ENCODE peak calls at places on chromosomes 2 and 18, in nine cellular contexts. One of them, this sample, is unnamed.

GRCh38 chr2:27798948-27799645 is 27.6 kb downstream of the MRPL33 start:
- DNase-seq in neural progenitor cell: peak
- DNase-seq in GM23338: peak
- DNase-seq in GM23248: peak
- DNase-seq in SK-N-SH: no peak
- DNase-seq in PC-3: peak
- DNase-seq in hepatocyte: peak
- DNase-seq in OCI-LY7: no peak
- DNase-seq in MM.1S: no peak
- DNase-seq in this sample: peak

GRCh38 chr18:3179430-3180089 is 40.2 kb downstream of the MYOM1 start:
- DNase-seq in neural progenitor cell: peak
- DNase-seq in GM23338: no peak
- DNase-seq in GM23248: no peak
- DNase-seq in SK-N-SH: no peak
- DNase-seq in PC-3: peak
- DNase-seq in hepatocyte: no peak
- DNase-seq in OCI-LY7: peak
- DNase-seq in MM.1S: no peak
- DNase-seq in this sample: no peak

GRCh38 chr2:133606616-133607015 is 38.4 kb upstream of the NCKAP5 start:
- DNase-seq in neural progenitor cell: no peak
- DNase-seq in GM23338: no peak
- DNase-seq in GM23248: no peak
- DNase-seq in SK-N-SH: no peak
- DNase-seq in PC-3: no peak
- DNase-seq in hepatocyte: no peak
- DNase-seq in OCI-LY7: no peak
- DNase-seq in MM.1S: no peak
- DNase-seq in this sample: no peak

GRCh38 chr2:18788590-18788989 is 199.2 kb upstream of the NT5C1B start:
- DNase-seq in neural progenitor cell: no peak
- DNase-seq in GM23338: no peak
- DNase-seq in GM23248: no peak
- DNase-seq in SK-N-SH: no peak
- DNase-seq in PC-3: no peak
- DNase-seq in hepatocyte: peak
- DNase-seq in OCI-LY7: no peak
- DNase-seq in MM.1S: no peak
- DNase-seq in this sample: no peak

GRCh38 chr18:361941-362913 is 94.4 kb upstream of the THOC1 start:
- DNase-seq in neural progenitor cell: peak
- DNase-seq in GM23338: peak
- DNase-seq in GM23248: peak
- DNase-seq in SK-N-SH: peak
- DNase-seq in PC-3: peak
- DNase-seq in hepatocyte: peak
- DNase-seq in OCI-LY7: no peak
- DNase-seq in MM.1S: no peak
- DNase-seq in this sample: no peak

GRCh38 chr2:202249864-202250263 is 11.5 kb upstream of the SUMO1 start:
- DNase-seq in neural progenitor cell: peak
- DNase-seq in GM23338: peak
- DNase-seq in GM23248: no peak
- DNase-seq in SK-N-SH: no peak
- DNase-seq in PC-3: no peak
- DNase-seq in hepatocyte: no peak
- DNase-seq in OCI-LY7: no peak
- DNase-seq in MM.1S: no peak
- DNase-seq in this sample: no peak

GRCh38 chr2:64062840-64063239 is 43.6 kb upstream of the VPS54 start:
- DNase-seq in neural progenitor cell: no peak
- DNase-seq in GM23338: no peak
- DNase-seq in GM23248: peak
- DNase-seq in SK-N-SH: no peak
- DNase-seq in PC-3: peak
- DNase-seq in hepatocyte: peak
- DNase-seq in OCI-LY7: peak
- DNase-seq in MM.1S: peak
- DNase-seq in this sample: no peak

GRCh38 chr2:55112229-55113016 is 62.2 kb upstream of the RTN4 start:
- DNase-seq in neural progenitor cell: peak
- DNase-seq in GM23338: no peak
- DNase-seq in GM23248: peak
- DNase-seq in SK-N-SH: no peak
- DNase-seq in PC-3: no peak
- DNase-seq in hepatocyte: peak
- DNase-seq in OCI-LY7: peak
- DNase-seq in MM.1S: no peak
- DNase-seq in this sample: no peak

GRCh38 chr2:219508933-219509779 is 5.1 kb upstream of the ASIC4 start:
- DNase-seq in neural progenitor cell: no peak
- DNase-seq in GM23338: peak
- DNase-seq in GM23248: peak
- DNase-seq in SK-N-SH: peak
- DNase-seq in PC-3: no peak
- DNase-seq in hepatocyte: no peak
- DNase-seq in OCI-LY7: no peak
- DNase-seq in MM.1S: no peak
- DNase-seq in this sample: no peak

GRCh38 chr2:64325852-64326577 is 127.9 kb upstream of the LGALSL start:
- DNase-seq in neural progenitor cell: no peak
- DNase-seq in GM23338: no peak
- DNase-seq in GM23248: no peak
- DNase-seq in SK-N-SH: no peak
- DNase-seq in PC-3: no peak
- DNase-seq in hepatocyte: no peak
- DNase-seq in OCI-LY7: peak
- DNase-seq in MM.1S: peak
- DNase-seq in this sample: no peak

GRCh38 chr2:65024149-65024829 is 31.9 kb upstream of the CEP68 start:
- DNase-seq in neural progenitor cell: no peak
- DNase-seq in GM23338: no peak
- DNase-seq in GM23248: peak
- DNase-seq in SK-N-SH: no peak
- DNase-seq in PC-3: no peak
- DNase-seq in hepatocyte: no peak
- DNase-seq in OCI-LY7: no peak
- DNase-seq in MM.1S: no peak
- DNase-seq in this sample: peak

GRCh38 chr2:24456610-24457556 is 34.2 kb upstream of the NCOA1 start:
- DNase-seq in neural progenitor cell: no peak
- DNase-seq in GM23338: no peak
- DNase-seq in GM23248: peak
- DNase-seq in SK-N-SH: no peak
- DNase-seq in PC-3: peak
- DNase-seq in hepatocyte: peak
- DNase-seq in OCI-LY7: no peak
- DNase-seq in MM.1S: no peak
- DNase-seq in this sample: peak

GRCh38 chr18:80244167-80244566 is 3.1 kb downstream of the PARD6G start:
- DNase-seq in neural progenitor cell: no peak
- DNase-seq in GM23338: no peak
- DNase-seq in GM23248: no peak
- DNase-seq in SK-N-SH: no peak
- DNase-seq in PC-3: no peak
- DNase-seq in hepatocyte: no peak
- DNase-seq in OCI-LY7: no peak
- DNase-seq in MM.1S: no peak
- DNase-seq in this sample: no peak

GRCh38 chr2:69271831-69272257 is 115.2 kb downstream of the GFPT1 start:
- DNase-seq in neural progenitor cell: no peak
- DNase-seq in GM23338: no peak
- DNase-seq in GM23248: peak
- DNase-seq in SK-N-SH: no peak
- DNase-seq in PC-3: no peak
- DNase-seq in hepatocyte: no peak
- DNase-seq in OCI-LY7: no peak
- DNase-seq in MM.1S: no peak
- DNase-seq in this sample: no peak

GRCh38 chr2:209917154-209917771 is 85.2 kb upstream of the RPE start:
- DNase-seq in neural progenitor cell: no peak
- DNase-seq in GM23338: no peak
- DNase-seq in GM23248: peak
- DNase-seq in SK-N-SH: no peak
- DNase-seq in PC-3: no peak
- DNase-seq in hepatocyte: no peak
- DNase-seq in OCI-LY7: no peak
- DNase-seq in MM.1S: no peak
- DNase-seq in this sample: no peak

GRCh38 chr2:218003265-218003950 is 613 bp upstream of the TNS1 start:
- DNase-seq in neural progenitor cell: no peak
- DNase-seq in GM23338: no peak
- DNase-seq in GM23248: peak
- DNase-seq in SK-N-SH: peak
- DNase-seq in PC-3: no peak
- DNase-seq in hepatocyte: peak
- DNase-seq in OCI-LY7: no peak
- DNase-seq in MM.1S: no peak
- DNase-seq in this sample: no peak

GRCh38 chr2:127080941-127081769 is 25.8 kb downstream of the BIN1 start:
- DNase-seq in neural progenitor cell: no peak
- DNase-seq in GM23338: no peak
- DNase-seq in GM23248: no peak
- DNase-seq in SK-N-SH: no peak
- DNase-seq in PC-3: no peak
- DNase-seq in hepatocyte: no peak
- DNase-seq in OCI-LY7: peak
- DNase-seq in MM.1S: no peak
- DNase-seq in this sample: no peak

GRCh38 chr18:36349552-36349951 is 52.0 kb downstream of the FHOD3 start:
- DNase-seq in neural progenitor cell: no peak
- DNase-seq in GM23338: no peak
- DNase-seq in GM23248: peak
- DNase-seq in SK-N-SH: no peak
- DNase-seq in PC-3: peak
- DNase-seq in hepatocyte: peak
- DNase-seq in OCI-LY7: no peak
- DNase-seq in MM.1S: no peak
- DNase-seq in this sample: no peak

GRCh38 chr2:161238559-161239415 is 69.4 kb upstream of the PSMD14 start:
- DNase-seq in neural progenitor cell: peak
- DNase-seq in GM23338: peak
- DNase-seq in GM23248: peak
- DNase-seq in SK-N-SH: peak
- DNase-seq in PC-3: peak
- DNase-seq in hepatocyte: peak
- DNase-seq in OCI-LY7: peak
- DNase-seq in MM.1S: peak
- DNase-seq in this sample: no peak

GRCh38 chr2:34670482-34670881 is 1071.4 kb upstream of the FAM98A start:
- DNase-seq in neural progenitor cell: no peak
- DNase-seq in GM23338: no peak
- DNase-seq in GM23248: no peak
- DNase-seq in SK-N-SH: no peak
- DNase-seq in PC-3: no peak
- DNase-seq in hepatocyte: no peak
- DNase-seq in OCI-LY7: no peak
- DNase-seq in MM.1S: no peak
- DNase-seq in this sample: no peak
- TF ChIP-seq EZH2phosphoT487 in neural progenitor cell: no peak
- TF ChIP-seq EZH2phosphoT487 in GM23338: no peak
- TF ChIP-seq EZH2phosphoT487 in GM23248: no peak
- TF ChIP-seq EZH2phosphoT487 in SK-N-SH: no peak
- TF ChIP-seq EZH2phosphoT487 in PC-3: no peak
- TF ChIP-seq EZH2phosphoT487 in hepatocyte: no peak
- TF ChIP-seq EZH2phosphoT487 in OCI-LY7: no peak
- TF ChIP-seq EZH2phosphoT487 in MM.1S: no peak
- TF ChIP-seq EZH2phosphoT487 in this sample: no peak

GRCh38 chr2:199850718-199851498 is at the start of gene FTCDNL1:
- DNase-seq in neural progenitor cell: peak
- DNase-seq in GM23338: peak
- DNase-seq in GM23248: peak
- DNase-seq in SK-N-SH: peak
- DNase-seq in PC-3: peak
- DNase-seq in hepatocyte: peak
- DNase-seq in OCI-LY7: peak
- DNase-seq in MM.1S: peak
- DNase-seq in this sample: peak
- TF ChIP-seq EZH2phosphoT487 in neural progenitor cell: no peak
- TF ChIP-seq EZH2phosphoT487 in GM23338: no peak
- TF ChIP-seq EZH2phosphoT487 in GM23248: no peak
- TF ChIP-seq EZH2phosphoT487 in SK-N-SH: no peak
- TF ChIP-seq EZH2phosphoT487 in PC-3: peak
- TF ChIP-seq EZH2phosphoT487 in hepatocyte: no peak
- TF ChIP-seq EZH2phosphoT487 in OCI-LY7: no peak
- TF ChIP-seq EZH2phosphoT487 in MM.1S: no peak
- TF ChIP-seq EZH2phosphoT487 in this sample: no peak

GRCh38 chr2:189146553-189146952 is 33.0 kb downstream of the COL5A2 start:
- DNase-seq in neural progenitor cell: no peak
- DNase-seq in GM23338: no peak
- DNase-seq in GM23248: peak
- DNase-seq in SK-N-SH: no peak
- DNase-seq in PC-3: no peak
- DNase-seq in hepatocyte: no peak
- DNase-seq in OCI-LY7: no peak
- DNase-seq in MM.1S: no peak
- DNase-seq in this sample: no peak
- TF ChIP-seq EZH2phosphoT487 in neural progenitor cell: no peak
- TF ChIP-seq EZH2phosphoT487 in GM23338: no peak
- TF ChIP-seq EZH2phosphoT487 in GM23248: no peak
- TF ChIP-seq EZH2phosphoT487 in SK-N-SH: no peak
- TF ChIP-seq EZH2phosphoT487 in PC-3: no peak
- TF ChIP-seq EZH2phosphoT487 in hepatocyte: no peak
- TF ChIP-seq EZH2phosphoT487 in OCI-LY7: no peak
- TF ChIP-seq EZH2phosphoT487 in MM.1S: no peak
- TF ChIP-seq EZH2phosphoT487 in this sample: no peak

GRCh38 chr2:216862628-216863027 is 2.8 kb upstream of the TNP1 start:
- DNase-seq in neural progenitor cell: no peak
- DNase-seq in GM23338: no peak
- DNase-seq in GM23248: no peak
- DNase-seq in SK-N-SH: no peak
- DNase-seq in PC-3: no peak
- DNase-seq in hepatocyte: no peak
- DNase-seq in OCI-LY7: no peak
- DNase-seq in MM.1S: no peak
- DNase-seq in this sample: no peak

GRCh38 chr2:216863029-216863428 is 3.2 kb upstream of the TNP1 start:
- DNase-seq in neural progenitor cell: no peak
- DNase-seq in GM23338: no peak
- DNase-seq in GM23248: no peak
- DNase-seq in SK-N-SH: no peak
- DNase-seq in PC-3: no peak
- DNase-seq in hepatocyte: no peak
- DNase-seq in OCI-LY7: no peak
- DNase-seq in MM.1S: no peak
- DNase-seq in this sample: no peak

GRCh38 chr2:216859944-216860343 is at the start of gene TNP1:
- DNase-seq in neural progenitor cell: no peak
- DNase-seq in GM23338: no peak
- DNase-seq in GM23248: no peak
- DNase-seq in SK-N-SH: no peak
- DNase-seq in PC-3: no peak
- DNase-seq in hepatocyte: no peak
- DNase-seq in OCI-LY7: no peak
- DNase-seq in MM.1S: no peak
- DNase-seq in this sample: no peak

GRCh38 chr2:216858312-216858711 is 1.6 kb downstream of the TNP1 start:
- DNase-seq in neural progenitor cell: no peak
- DNase-seq in GM23338: no peak
- DNase-seq in GM23248: peak
- DNase-seq in SK-N-SH: no peak
- DNase-seq in PC-3: no peak
- DNase-seq in hepatocyte: no peak
- DNase-seq in OCI-LY7: no peak
- DNase-seq in MM.1S: no peak
- DNase-seq in this sample: no peak

GRCh38 chr2:216860738-216861137 is 874 bp upstream of the TNP1 start:
- DNase-seq in neural progenitor cell: no peak
- DNase-seq in GM23338: no peak
- DNase-seq in GM23248: peak
- DNase-seq in SK-N-SH: no peak
- DNase-seq in PC-3: no peak
- DNase-seq in hepatocyte: no peak
- DNase-seq in OCI-LY7: no peak
- DNase-seq in MM.1S: no peak
- DNase-seq in this sample: no peak
- TF ChIP-seq EZH2phosphoT487 in neural progenitor cell: no peak
- TF ChIP-seq EZH2phosphoT487 in GM23338: no peak
- TF ChIP-seq EZH2phosphoT487 in GM23248: no peak
- TF ChIP-seq EZH2phosphoT487 in SK-N-SH: no peak
- TF ChIP-seq EZH2phosphoT487 in PC-3: no peak
- TF ChIP-seq EZH2phosphoT487 in hepatocyte: no peak
- TF ChIP-seq EZH2phosphoT487 in OCI-LY7: no peak
- TF ChIP-seq EZH2phosphoT487 in MM.1S: no peak
- TF ChIP-seq EZH2phosphoT487 in this sample: no peak

This sample was measured in HCT116.